ENCODE peak calls at places on chromosomes 5 and 9, in six cellular contexts. U is heart left ventricle, B is psoas muscle, Z is upper lobe of left lung, J is pancreas, W is right lobe of liver. T is an unnamed sample. For H3K9me3, the result is how much of the 10 kb centered on the place peaks cover.

GRCh38 chr5:151628112-151628823 is 37.1 kb upstream of the FAT2 start:
- DNase-seq in U (no peak), B (peak), Z (no peak), J (no peak), W (no peak), T (no peak)

GRCh38 chr5:7802855-7803254 is 48.1 kb downstream of the CFAP90 start:
- DNase-seq in U (no peak), B (peak), Z (no peak), J (no peak), W (no peak), T (no peak)

GRCh38 chr9:132670359-132670815 is at the start of gene GTF3C4:
- DNase-seq in U (peak), B (peak), Z (peak), J (peak), W (peak), T (peak)

GRCh38 chr9:9318959-9319505 is 1293.8 kb downstream of the PTPRD start:
- DNase-seq in U (no peak), B (no peak), Z (no peak), J (no peak), W (no peak), T (no peak)

GRCh38 chr5:78747703-78748359 is 99.3 kb upstream of the LHFPL2 start:
- DNase-seq in U (no peak), B (no peak), Z (no peak), J (no peak), W (no peak), T (no peak)

GRCh38 chr5:57595530-57596098 is 113.0 kb upstream of the ACTBL2 start:
- DNase-seq in U (no peak), B (no peak), Z (no peak), J (no peak), W (no peak), T (no peak)

GRCh38 chr9:133731876-133732321 is 6.3 kb downstream of the SARDH start:
- DNase-seq in U (no peak), B (no peak), Z (peak), J (peak), W (peak), T (no peak)

GRCh38 chr9:114248274-114248673 is 74.6 kb upstream of the ORM1 start:
- DNase-seq in U (no peak), B (no peak), Z (no peak), J (no peak), W (no peak), T (no peak)

GRCh38 chr9:116369706-116370105 is 216.1 kb downstream of the PAPPA start:
- DNase-seq in U (no peak), B (no peak), Z (no peak), J (no peak), W (no peak), T (no peak)

GRCh38 chr9:108742191-108742590 is 113.6 kb downstream of the ACTL7B start:
- DNase-seq in U (no peak), B (no peak), Z (no peak), J (no peak), W (no peak), T (no peak)

GRCh38 chr5:111628901-111629300 is 116.6 kb upstream of the STARD4 start:
- DNase-seq in U (no peak), B (no peak), Z (no peak), J (no peak), W (no peak), T (no peak)

DNA sequence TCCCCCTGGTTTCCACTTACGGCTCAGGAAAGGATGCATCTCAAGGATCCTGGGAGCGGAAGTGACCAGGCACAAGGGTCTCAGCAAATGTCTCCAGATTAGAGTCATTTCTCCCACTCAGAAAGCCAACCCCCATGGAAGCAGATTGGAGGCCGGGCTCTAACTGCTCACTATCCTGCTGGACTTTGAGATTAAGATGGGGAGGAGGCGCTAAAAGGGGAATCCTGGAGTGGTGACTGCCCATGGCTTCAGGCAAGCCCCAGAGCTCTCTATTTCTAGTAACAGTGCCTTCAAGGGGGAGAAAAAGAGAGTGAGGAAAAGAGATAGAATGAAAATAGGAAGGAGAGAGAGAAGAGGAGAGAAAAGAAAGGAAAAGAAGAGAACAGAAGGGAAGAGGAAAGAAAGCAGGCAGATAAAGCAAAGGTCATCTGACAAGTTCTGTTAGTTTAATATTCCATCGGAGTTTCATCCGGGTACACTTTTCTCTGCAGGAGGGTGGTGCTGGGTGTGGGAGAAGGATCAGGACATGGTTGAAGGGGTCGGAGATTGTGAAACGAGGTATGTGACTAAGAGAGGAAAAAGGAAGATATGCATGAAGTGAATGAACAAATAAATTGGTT is at the start of gene AGXT2:
- DNase-seq in U (no peak), B (no peak), Z (no peak), J (no peak), W (peak), T (no peak)
- TF ChIP-seq CTCF in U (no peak), B (no peak), Z (no peak), J (no peak), W (no peak), T (no peak)

GRCh38 chr5:149779071-149779470 is 49.0 kb downstream of the PPARGC1B start:
- DNase-seq in U (peak), B (no peak), Z (no peak), J (no peak), W (no peak), T (no peak)

GRCh38 chr5:149775785-149776184 is 45.7 kb downstream of the PPARGC1B start:
- DNase-seq in U (no peak), B (no peak), Z (no peak), J (no peak), W (no peak), T (no peak)

GRCh38 chr5:149776376-149777305 is 46.5 kb downstream of the PPARGC1B start:
- DNase-seq in U (peak), B (no peak), Z (no peak), J (no peak), W (no peak), T (no peak)

GRCh38 chr5:149780043-149780737 is 50.1 kb downstream of the PPARGC1B start:
- DNase-seq in U (peak), B (peak), Z (peak), J (no peak), W (no peak), T (no peak)

DNA sequence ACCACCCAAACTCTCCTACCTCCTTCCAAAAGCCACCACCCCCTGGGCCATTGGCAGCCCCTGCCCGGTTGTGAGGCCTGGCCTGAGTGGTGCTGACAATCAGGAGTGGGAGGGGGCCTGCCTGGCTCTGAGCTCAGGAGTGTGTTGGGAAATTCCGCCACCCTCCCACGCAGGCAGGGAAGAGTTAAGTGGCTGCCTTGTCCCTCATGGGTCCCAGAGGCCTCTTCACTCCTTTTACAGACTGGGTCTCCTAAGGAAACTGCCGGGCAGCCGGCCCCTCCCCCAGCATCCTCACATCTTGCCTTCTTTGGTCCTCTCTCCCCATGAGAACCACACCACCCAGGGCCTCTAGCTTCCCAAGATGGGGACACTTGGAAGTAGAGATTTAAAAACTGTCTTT is 47.3 kb downstream of the PPARGC1B start:
- DNase-seq in U (peak), B (peak), Z (peak), J (no peak), W (no peak), T (no peak)
- H3K27ac ChIP-seq in U (peak), B (peak), Z (peak), J (no peak), W (no peak), T (no peak)

GRCh38 chr5:141382469-141383294 is at the start of gene PCDHGA7:
- DNase-seq in U (no peak), B (no peak), Z (no peak), J (no peak), W (no peak), T (no peak)

GRCh38 chr5:141388661-141389060 is 1.2 kb downstream of the PCDHGB4 start:
- DNase-seq in U (no peak), B (no peak), Z (no peak), J (no peak), W (no peak), T (no peak)

GRCh38 chr5:141384471-141385267 is 2.1 kb downstream of the PCDHGA7 start:
- DNase-seq in U (no peak), B (no peak), Z (no peak), J (no peak), W (no peak), T (no peak)

GRCh38 chr5:141383345-141383744 is 803 bp downstream of the PCDHGA7 start:
- DNase-seq in U (no peak), B (no peak), Z (no peak), J (no peak), W (no peak), T (no peak)
- H3K9me3 ChIP-seq in U (under half), B (under half), Z (half or more), J (under half), W (under half), T (half or more)

GRCh38 chr5:131634996-131635754 is at the start of gene RAPGEF6:
- DNase-seq in U (peak), B (peak), Z (peak), J (peak), W (peak), T (peak)
- TF ChIP-seq CTCF in U (no peak), B (no peak), Z (peak), J (no peak), W (peak), T (no peak)

GRCh38 chr9:135135171-135135926 is 47.9 kb downstream of the OLFM1 start:
- DNase-seq in U (no peak), B (no peak), Z (no peak), J (no peak), W (no peak), T (no peak)
- H3K27ac ChIP-seq in U (no peak), B (peak), Z (no peak), J (no peak), W (no peak), T (no peak)

GRCh38 chr5:133284306-133284705 is 232.5 kb downstream of the HSPA4 start:
- DNase-seq in U (no peak), B (no peak), Z (no peak), J (no peak), W (no peak), T (no peak)

GRCh38 chr5:133289686-133290367 is 238.0 kb downstream of the HSPA4 start:
- DNase-seq in U (no peak), B (no peak), Z (no peak), J (no peak), W (no peak), T (no peak)

GRCh38 chr5:133287500-133287899 is 235.7 kb downstream of the HSPA4 start:
- DNase-seq in U (no peak), B (peak), Z (no peak), J (no peak), W (peak), T (peak)

GRCh38 chr5:133286483-133286882 is 234.7 kb downstream of the HSPA4 start:
- DNase-seq in U (no peak), B (no peak), Z (no peak), J (no peak), W (no peak), T (no peak)

DNA sequence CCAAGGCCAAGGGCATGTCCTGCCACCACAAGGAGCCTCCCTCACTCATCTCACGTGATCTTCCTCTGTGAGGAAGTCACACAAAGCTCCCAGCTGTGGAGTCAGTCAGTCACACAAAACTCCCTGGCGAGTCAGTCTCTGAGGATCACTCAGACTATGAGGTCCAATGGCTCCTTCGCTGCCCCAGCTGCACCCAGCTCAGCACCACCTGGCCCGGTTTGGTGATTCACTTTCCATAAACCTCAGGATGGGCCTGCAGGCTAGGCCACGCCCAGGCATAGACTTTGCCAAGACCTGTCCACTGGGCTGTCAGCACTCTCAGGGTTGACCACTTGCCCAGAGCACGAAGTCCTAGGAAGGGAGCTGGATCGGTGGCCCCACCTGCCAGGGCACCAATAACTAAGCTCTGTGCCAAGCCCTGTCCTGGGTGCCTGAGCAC is 233.8 kb downstream of the HSPA4 start:
- DNase-seq in U (peak), B (peak), Z (no peak), J (peak), W (peak), T (no peak)
- H3K9me3 ChIP-seq in U (under half), B (under half), Z (under half), J (under half), W (under half), T (under half)

GRCh38 chr5:149130121-149130931 is 11.0 kb upstream of the ABLIM3 start:
- DNase-seq in U (no peak), B (no peak), Z (no peak), J (no peak), W (no peak), T (no peak)
- TF ChIP-seq CTCF in U (peak), B (peak), Z (peak), J (no peak), W (peak), T (no peak)